ENCODE peak calls at places on chromosomes 6 and 20, in ten cellular contexts. One of them, this sample, is unnamed.

GRCh38 chr6:28263946-28264345 is 3.0 kb upstream of the ZSCAN26 start:
- DNase-seq in GM13976: no peak
- DNase-seq in CD4-positive, alpha-beta memory T cell: no peak
- DNase-seq in stomach: no peak
- DNase-seq in NCI-H1105: no peak
- DNase-seq in SHP77: no peak
- DNase-seq in stimulated activated CD4-positive, alpha-beta T cell treated with anti-CD3 and anti-CD28 coated beads, Interleukin-12 subunit alpha, Interleukin-12 subunit beta, amount 100 ng/mL, for 48 hours: no peak
- DNase-seq in thyroid gland: no peak
- DNase-seq in GM23248: no peak
- DNase-seq in A673: no peak
- DNase-seq in this sample: no peak

GRCh38 chr20:8389381-8390368 is 257.6 kb downstream of the PLCB1 start:
- DNase-seq in GM13976: no peak
- DNase-seq in CD4-positive, alpha-beta memory T cell: peak; percentile 29
- DNase-seq in stomach: no peak
- DNase-seq in NCI-H1105: peak; percentile 39
- DNase-seq in SHP77: peak; percentile 37
- DNase-seq in stimulated activated CD4-positive, alpha-beta T cell treated with anti-CD3 and anti-CD28 coated beads, Interleukin-12 subunit alpha, Interleukin-12 subunit beta, amount 100 ng/mL, for 48 hours: peak; percentile 8
- DNase-seq in thyroid gland: peak; percentile 7
- DNase-seq in GM23248: peak; percentile 67
- DNase-seq in A673: peak; percentile 75
- DNase-seq in this sample: no peak

GRCh38 chr20:57665589-57665971 is 44.2 kb downstream of the PMEPA1 start:
- DNase-seq in GM13976: no peak
- DNase-seq in CD4-positive, alpha-beta memory T cell: no peak
- DNase-seq in stomach: no peak
- DNase-seq in NCI-H1105: no peak
- DNase-seq in SHP77: no peak
- DNase-seq in stimulated activated CD4-positive, alpha-beta T cell treated with anti-CD3 and anti-CD28 coated beads, Interleukin-12 subunit alpha, Interleukin-12 subunit beta, amount 100 ng/mL, for 48 hours: no peak
- DNase-seq in thyroid gland: no peak
- DNase-seq in GM23248: no peak
- DNase-seq in A673: no peak
- DNase-seq in this sample: no peak

GRCh38 chr6:21752054-21752811 is 158.7 kb downstream of the SOX4 start:
- DNase-seq in GM13976: no peak
- DNase-seq in CD4-positive, alpha-beta memory T cell: no peak
- DNase-seq in stomach: no peak
- DNase-seq in NCI-H1105: no peak
- DNase-seq in SHP77: no peak
- DNase-seq in stimulated activated CD4-positive, alpha-beta T cell treated with anti-CD3 and anti-CD28 coated beads, Interleukin-12 subunit alpha, Interleukin-12 subunit beta, amount 100 ng/mL, for 48 hours: no peak
- DNase-seq in thyroid gland: no peak
- DNase-seq in GM23248: peak; percentile 29
- DNase-seq in A673: no peak
- DNase-seq in this sample: no peak

GRCh38 chr20:9493818-9494217 is 20.6 kb upstream of the LAMP5 start:
- DNase-seq in GM13976: no peak
- DNase-seq in CD4-positive, alpha-beta memory T cell: no peak
- DNase-seq in stomach: no peak
- DNase-seq in NCI-H1105: no peak
- DNase-seq in SHP77: no peak
- DNase-seq in stimulated activated CD4-positive, alpha-beta T cell treated with anti-CD3 and anti-CD28 coated beads, Interleukin-12 subunit alpha, Interleukin-12 subunit beta, amount 100 ng/mL, for 48 hours: no peak
- DNase-seq in thyroid gland: no peak
- DNase-seq in GM23248: no peak
- DNase-seq in A673: no peak
- DNase-seq in this sample: no peak

GRCh38 chr6:113591896-113592827 is 265.0 kb upstream of the MARCKS start:
- DNase-seq in GM13976: no peak
- DNase-seq in CD4-positive, alpha-beta memory T cell: no peak
- DNase-seq in stomach: no peak
- DNase-seq in NCI-H1105: peak; percentile 39
- DNase-seq in SHP77: peak; percentile 13
- DNase-seq in stimulated activated CD4-positive, alpha-beta T cell treated with anti-CD3 and anti-CD28 coated beads, Interleukin-12 subunit alpha, Interleukin-12 subunit beta, amount 100 ng/mL, for 48 hours: no peak
- DNase-seq in thyroid gland: peak; percentile 15
- DNase-seq in GM23248: peak; percentile 45
- DNase-seq in A673: peak; percentile 38
- DNase-seq in this sample: peak; percentile 79

GRCh38 chr6:16719488-16719887 is 41.8 kb downstream of the ATXN1 start:
- DNase-seq in GM13976: no peak
- DNase-seq in CD4-positive, alpha-beta memory T cell: no peak
- DNase-seq in stomach: no peak
- DNase-seq in NCI-H1105: no peak
- DNase-seq in SHP77: no peak
- DNase-seq in stimulated activated CD4-positive, alpha-beta T cell treated with anti-CD3 and anti-CD28 coated beads, Interleukin-12 subunit alpha, Interleukin-12 subunit beta, amount 100 ng/mL, for 48 hours: no peak
- DNase-seq in thyroid gland: no peak
- DNase-seq in GM23248: no peak
- DNase-seq in A673: no peak
- DNase-seq in this sample: no peak

GRCh38 chr6:21109421-21110178 is 484.0 kb upstream of the SOX4 start:
- DNase-seq in GM13976: no peak
- DNase-seq in CD4-positive, alpha-beta memory T cell: no peak
- DNase-seq in stomach: no peak
- DNase-seq in NCI-H1105: no peak
- DNase-seq in SHP77: no peak
- DNase-seq in stimulated activated CD4-positive, alpha-beta T cell treated with anti-CD3 and anti-CD28 coated beads, Interleukin-12 subunit alpha, Interleukin-12 subunit beta, amount 100 ng/mL, for 48 hours: no peak
- DNase-seq in thyroid gland: no peak
- DNase-seq in GM23248: peak; percentile 68
- DNase-seq in A673: peak; percentile 53
- DNase-seq in this sample: no peak

GRCh38 chr6:169997930-169998218 is 246.5 kb downstream of the ERMARD start:
- DNase-seq in GM13976: no peak
- DNase-seq in CD4-positive, alpha-beta memory T cell: no peak
- DNase-seq in stomach: no peak
- DNase-seq in NCI-H1105: no peak
- DNase-seq in SHP77: no peak
- DNase-seq in stimulated activated CD4-positive, alpha-beta T cell treated with anti-CD3 and anti-CD28 coated beads, Interleukin-12 subunit alpha, Interleukin-12 subunit beta, amount 100 ng/mL, for 48 hours: no peak
- DNase-seq in thyroid gland: no peak
- DNase-seq in GM23248: no peak
- DNase-seq in A673: no peak
- DNase-seq in this sample: no peak

GRCh38 chr6:118621799-118622470 is 29.5 kb downstream of the CEP85L start:
- DNase-seq in GM13976: no peak
- DNase-seq in CD4-positive, alpha-beta memory T cell: no peak
- DNase-seq in stomach: no peak
- DNase-seq in NCI-H1105: no peak
- DNase-seq in SHP77: no peak
- DNase-seq in stimulated activated CD4-positive, alpha-beta T cell treated with anti-CD3 and anti-CD28 coated beads, Interleukin-12 subunit alpha, Interleukin-12 subunit beta, amount 100 ng/mL, for 48 hours: no peak
- DNase-seq in thyroid gland: no peak
- DNase-seq in GM23248: no peak
- DNase-seq in A673: peak; percentile 25
- DNase-seq in this sample: no peak

GRCh38 chr20:10432079-10432478 is 1.9 kb downstream of the MKKS start:
- DNase-seq in GM13976: no peak
- DNase-seq in CD4-positive, alpha-beta memory T cell: no peak
- DNase-seq in stomach: no peak
- DNase-seq in NCI-H1105: no peak
- DNase-seq in SHP77: no peak
- DNase-seq in stimulated activated CD4-positive, alpha-beta T cell treated with anti-CD3 and anti-CD28 coated beads, Interleukin-12 subunit alpha, Interleukin-12 subunit beta, amount 100 ng/mL, for 48 hours: no peak
- DNase-seq in thyroid gland: no peak
- DNase-seq in GM23248: peak; percentile 34
- DNase-seq in A673: peak; percentile 58
- DNase-seq in this sample: no peak

GRCh38 chr20:9492067-9492466 is 22.3 kb upstream of the LAMP5 start:
- DNase-seq in GM13976: no peak
- DNase-seq in CD4-positive, alpha-beta memory T cell: no peak
- DNase-seq in stomach: no peak
- DNase-seq in NCI-H1105: no peak
- DNase-seq in SHP77: no peak
- DNase-seq in stimulated activated CD4-positive, alpha-beta T cell treated with anti-CD3 and anti-CD28 coated beads, Interleukin-12 subunit alpha, Interleukin-12 subunit beta, amount 100 ng/mL, for 48 hours: no peak
- DNase-seq in thyroid gland: no peak
- DNase-seq in GM23248: no peak
- DNase-seq in A673: no peak
- DNase-seq in this sample: no peak

GRCh38 chr6:21987501-21987957 is 309.3 kb downstream of the PRL start:
- DNase-seq in GM13976: peak; percentile 35
- DNase-seq in CD4-positive, alpha-beta memory T cell: no peak
- DNase-seq in stomach: peak; percentile 44
- DNase-seq in NCI-H1105: no peak
- DNase-seq in SHP77: peak; percentile 68
- DNase-seq in stimulated activated CD4-positive, alpha-beta T cell treated with anti-CD3 and anti-CD28 coated beads, Interleukin-12 subunit alpha, Interleukin-12 subunit beta, amount 100 ng/mL, for 48 hours: no peak
- DNase-seq in thyroid gland: peak; percentile 25
- DNase-seq in GM23248: peak; percentile 75
- DNase-seq in A673: peak; percentile 51
- DNase-seq in this sample: peak; percentile 80

GRCh38 chr6:170282512-170283158 is 8.2 kb downstream of the DLL1 start:
- DNase-seq in GM13976: no peak
- DNase-seq in CD4-positive, alpha-beta memory T cell: no peak
- DNase-seq in stomach: peak; percentile 20
- DNase-seq in NCI-H1105: no peak
- DNase-seq in SHP77: no peak
- DNase-seq in stimulated activated CD4-positive, alpha-beta T cell treated with anti-CD3 and anti-CD28 coated beads, Interleukin-12 subunit alpha, Interleukin-12 subunit beta, amount 100 ng/mL, for 48 hours: no peak
- DNase-seq in thyroid gland: no peak
- DNase-seq in GM23248: no peak
- DNase-seq in A673: no peak
- DNase-seq in this sample: no peak

GRCh38 chr20:44070139-44070900 is 116.7 kb downstream of the JPH2 start:
- DNase-seq in GM13976: no peak
- DNase-seq in CD4-positive, alpha-beta memory T cell: peak; percentile 79
- DNase-seq in stomach: peak; percentile 23
- DNase-seq in NCI-H1105: no peak
- DNase-seq in SHP77: no peak
- DNase-seq in stimulated activated CD4-positive, alpha-beta T cell treated with anti-CD3 and anti-CD28 coated beads, Interleukin-12 subunit alpha, Interleukin-12 subunit beta, amount 100 ng/mL, for 48 hours: no peak
- DNase-seq in thyroid gland: no peak
- DNase-seq in GM23248: no peak
- DNase-seq in A673: no peak
- DNase-seq in this sample: no peak

This sample was measured in colonic mucosa.